ENCODE peak calls at places on chromosomes 16 and 17, in four cellular contexts. V, Q, H and S are unnamed samples.

GRCh38 chr17:2101448-2102257 is 46.8 kb downstream of the HIC1 start:
- DNase-seq in V (peak; percentile 94), H (peak; percentile 56), Q (no peak), S (no peak)

GRCh38 chr17:29557085-29557697 is 9.6 kb downstream of the ABHD15 start:
- DNase-seq in V (peak; percentile 38), Q (peak; percentile 54), H (no peak), S (no peak)

GRCh38 chr17:45768000-45768399 is 16.1 kb upstream of the CRHR1 start:
- DNase-seq in V (peak; percentile 16), H (no peak), Q (peak; percentile 15), S (no peak)

GRCh38 chr17:69012895-69013805 is 47.6 kb downstream of the ABCA9 start:
- DNase-seq in H (no peak), Q (peak; percentile 40), V (peak; percentile 50), S (no peak)

GRCh38 chr17:7947651-7948050 is 15.6 kb downstream of the CNTROB start:
- DNase-seq in H (no peak), V (no peak), Q (peak; percentile 51), S (no peak)

GRCh38 chr17:58514795-58515157 is 338 bp upstream of the MTMR4 start:
- DNase-seq in Q (no peak), V (no peak), H (no peak), S (no peak)

GRCh38 chr17:62963296-62963695 is 2.7 kb upstream of the TANC2 start:
- DNase-seq in Q (peak; percentile 36), V (peak; percentile 94), H (no peak), S (no peak)

GRCh38 chr16:10749680-10750035 is 6.0 kb downstream of the NUBP1 start:
- DNase-seq in V (peak; percentile 4), Q (no peak), H (no peak), S (no peak)

GRCh38 chr17:35051183-35051578 is 12.3 kb downstream of the RFFL start:
- DNase-seq in Q (peak; percentile 12), V (no peak), H (no peak), S (no peak)

GRCh38 chr16:85720319-85720637 is 30.6 kb downstream of the C16orf74 start:
- DNase-seq in H (no peak), V (peak; percentile 90), Q (no peak), S (no peak)
- H3K27ac ChIP-seq in H (no peak overlapping the region), V (peak overlapping the region; percentile 28), Q (no peak overlapping the region), S (no peak overlapping the region)

DNA sequence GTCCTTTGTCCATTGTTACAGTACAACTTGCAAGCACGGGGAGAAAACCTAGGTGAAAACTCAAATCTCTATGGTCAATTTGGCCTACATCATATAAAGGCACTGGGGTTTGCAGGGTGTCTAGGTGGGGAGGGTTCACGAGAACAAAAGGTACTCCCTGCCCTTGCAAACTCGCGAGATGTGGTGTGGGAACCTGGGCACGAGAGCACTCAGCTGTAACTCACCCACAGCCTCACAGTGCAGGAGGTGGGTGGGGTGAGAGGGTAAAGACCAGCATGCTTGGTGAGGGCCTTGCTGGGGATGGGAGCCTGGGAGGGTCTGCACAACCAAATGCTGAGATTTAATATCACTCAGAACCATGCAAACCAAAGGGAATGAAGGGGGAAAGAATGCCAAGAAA is 18.4 kb upstream of the ZNF594 start:
- DNase-seq in Q (no peak), V (no peak), H (no peak), S (no peak)
- H3K27ac ChIP-seq in Q (no peak overlapping the region), V (no peak overlapping the region), H (no peak overlapping the region), S (no peak overlapping the region)

GRCh38 chr17:10105513-10106001 is 92.8 kb downstream of the GAS7 start:
- DNase-seq in V (no peak), H (no peak), Q (peak; percentile 84), S (no peak)

GRCh38 chr17:10107320-10108165 is 90.9 kb downstream of the GAS7 start:
- DNase-seq in Q (no peak), V (no peak), H (no peak), S (no peak)

GRCh38 chr17:10106067-10106466 is 92.3 kb downstream of the GAS7 start:
- DNase-seq in V (no peak), Q (no peak), H (no peak), S (no peak)

GRCh38 chr17:10111907-10112452 is 86.4 kb downstream of the GAS7 start:
- DNase-seq in H (no peak), Q (no peak), V (no peak), S (no peak)

DNA sequence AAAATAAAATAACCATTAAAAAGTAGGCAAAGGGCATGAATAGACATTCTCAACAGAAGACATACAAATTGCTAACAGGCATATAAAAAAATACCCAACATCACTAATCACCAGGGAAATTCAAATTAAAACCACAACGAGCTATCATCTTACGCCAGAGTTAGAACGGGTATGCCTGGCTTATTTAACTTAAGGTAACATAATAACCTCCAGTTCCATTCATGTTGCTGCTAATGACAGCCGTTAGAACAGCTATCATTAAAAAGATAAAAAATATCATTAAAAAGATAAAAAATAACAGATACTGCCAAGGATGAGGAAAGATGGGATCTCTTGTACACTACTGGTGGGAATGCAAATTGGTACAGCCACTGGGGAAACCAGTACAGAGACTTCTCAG is 89.3 kb downstream of the GAS7 start:
- DNase-seq in H (no peak), V (no peak), Q (no peak), S (no peak)
- H3K27ac ChIP-seq in H (no peak overlapping the region), V (no peak overlapping the region), Q (no peak overlapping the region), S (no peak overlapping the region)

GRCh38 chr16:69892378-69892777 is 58.8 kb upstream of the CLEC18A start:
- DNase-seq in Q (no peak), V (no peak), H (no peak), S (no peak)
- H3K27ac ChIP-seq in Q (peak overlapping the region; percentile 72), V (no peak overlapping the region), H (no peak overlapping the region), S (no peak overlapping the region)

DNA sequence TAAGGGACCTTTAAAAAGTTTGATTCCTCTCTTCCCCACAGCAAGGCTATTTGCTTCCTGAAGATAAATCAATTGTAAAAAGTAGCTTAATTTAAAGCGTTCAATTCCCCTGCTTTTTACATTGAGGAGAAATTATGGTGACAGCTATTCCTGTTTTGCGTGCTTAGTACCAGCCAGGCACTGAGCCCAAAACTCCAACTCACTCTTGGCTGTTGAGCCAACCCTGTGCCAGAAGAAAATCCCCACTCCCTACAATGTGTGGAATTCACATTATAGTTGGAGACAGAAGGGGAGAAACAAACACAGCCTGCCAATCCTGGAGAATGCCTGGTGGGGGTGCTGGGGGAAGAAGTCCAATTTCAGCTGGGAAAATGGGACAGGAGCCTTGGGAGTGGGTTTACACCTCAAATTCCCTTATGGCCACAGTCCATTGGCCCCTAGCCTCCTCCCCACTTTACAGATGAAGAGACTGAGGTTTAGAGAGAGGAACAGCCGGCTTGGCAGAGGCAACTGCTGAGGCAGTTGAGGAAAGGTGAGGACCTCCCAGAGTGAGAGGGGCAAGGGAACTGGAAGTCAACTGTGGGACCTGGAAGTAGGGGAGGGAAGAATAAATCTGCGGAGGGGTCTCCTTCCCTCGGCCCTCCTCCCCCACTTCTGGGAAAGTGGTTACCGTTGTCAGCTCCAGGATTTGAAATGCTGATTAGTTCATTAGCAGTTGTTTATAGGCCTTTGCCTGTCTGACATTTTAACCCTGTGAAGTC is 26.1 kb downstream of the CDH1 start:
- DNase-seq in Q (peak; percentile 16), V (no peak), H (no peak), S (no peak)
- H3K27ac ChIP-seq in Q (no peak overlapping the region), V (no peak overlapping the region), H (no peak overlapping the region), S (no peak overlapping the region)

GRCh38 chr16:19005561-19006445 is 22.1 kb downstream of the TMC7 start:
- DNase-seq in Q (no peak), V (peak; percentile 97), H (no peak), S (no peak)
- H3K27ac ChIP-seq in Q (no peak overlapping the region), V (peak overlapping the region; percentile 100), H (no peak overlapping the region), S (no peak overlapping the region)

DNA sequence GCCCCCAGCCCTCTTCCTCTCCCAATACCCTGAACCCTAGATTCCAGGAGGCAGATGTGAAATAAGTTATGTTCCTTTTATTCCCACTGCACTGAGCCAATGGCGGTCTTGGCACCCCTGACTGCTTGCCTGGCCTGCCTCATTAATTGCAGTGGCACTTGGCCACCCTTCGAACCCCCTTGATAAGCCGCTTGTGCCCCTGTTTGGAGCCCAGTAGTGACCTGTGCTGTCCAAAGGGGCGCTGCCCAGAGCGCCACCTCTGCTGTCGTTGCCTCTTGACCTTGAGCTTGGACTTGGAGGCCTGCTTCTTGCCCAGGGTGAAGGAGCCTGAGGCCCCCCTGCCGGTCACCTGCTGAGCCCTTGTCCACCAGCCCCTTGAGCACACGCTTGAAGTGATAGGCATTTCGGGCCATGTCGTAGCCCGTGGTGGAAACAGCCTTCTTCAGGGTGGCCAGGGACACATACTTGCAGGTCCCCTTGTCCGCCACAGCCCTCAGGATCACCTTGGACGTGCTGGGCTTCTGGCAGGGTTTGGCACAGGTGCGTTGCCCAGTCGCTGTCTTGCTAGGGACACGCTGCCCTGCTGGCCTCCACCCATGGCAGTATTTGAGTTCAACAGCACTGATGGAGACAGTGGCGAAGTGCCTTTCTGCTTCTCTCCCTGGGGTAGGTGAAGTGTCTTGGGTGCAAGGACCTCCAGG is 5.7 kb downstream of the SGCA start:
- DNase-seq in V (no peak), Q (no peak), H (no peak), S (no peak)
- H3K27ac ChIP-seq in V (peak overlapping the region; percentile 56), Q (no peak overlapping the region), H (no peak overlapping the region), S (no peak overlapping the region)

GRCh38 chr17:27810211-27810901 is 10.0 kb upstream of the NOS2 start:
- DNase-seq in H (no peak), V (no peak), Q (no peak), S (no peak)

GRCh38 chr17:27810902-27811557 is 10.7 kb upstream of the NOS2 start:
- DNase-seq in V (peak; percentile 46), Q (no peak), H (no peak), S (no peak)

GRCh38 chr17:27808629-27809028 is 8.3 kb upstream of the NOS2 start:
- DNase-seq in V (no peak), H (no peak), Q (no peak), S (no peak)

GRCh38 chr17:27809555-27809954 is 9.2 kb upstream of the NOS2 start:
- DNase-seq in V (no peak), Q (no peak), H (no peak), S (no peak)

GRCh38 chr17:27811961-27812360 is 11.6 kb upstream of the NOS2 start:
- DNase-seq in V (no peak), H (no peak), Q (no peak), S (no peak)
- H3K27ac ChIP-seq in V (no peak overlapping the region), H (no peak overlapping the region), Q (no peak overlapping the region), S (no peak overlapping the region)